ENCODE peak calls at places on chromosomes 4 and X, in eight cellular contexts. One of them, this sample, is unnamed.
A peak's percentile ranks its signal among the peaks of the same experiment; 100 is the strongest.

GRCh38 chr4:99207911-99208718 is 10.9 kb downstream of the ADH6 start:
- DNase-seq in A549: no peak
- DNase-seq in HepG2: no peak
- DNase-seq in GM12878: no peak
- DNase-seq in WTC11: no peak
- DNase-seq in K562: no peak
- DNase-seq in IMR-90: peak; percentile 53
- DNase-seq in H1: no peak
- DNase-seq in this sample: no peak

GRCh38 chr4:118825799-118826198 is 10.1 kb downstream of the SEC24D start:
- DNase-seq in A549: no peak
- DNase-seq in HepG2: no peak
- DNase-seq in GM12878: no peak
- DNase-seq in WTC11: no peak
- DNase-seq in IMR-90: no peak
- DNase-seq in H1: no peak
- DNase-seq in K562: no peak
- DNase-seq in this sample: no peak

GRCh38 chr4:152032722-152033131 is 271.9 kb upstream of the GATB start:
- DNase-seq in IMR-90: peak; percentile 88
- DNase-seq in WTC11: no peak
- DNase-seq in GM12878: no peak
- DNase-seq in H1: no peak
- DNase-seq in HepG2: no peak
- DNase-seq in A549: no peak
- DNase-seq in K562: no peak
- DNase-seq in this sample: no peak

GRCh38 chrX:75155830-75156525 is at the start of gene ABCB7:
- DNase-seq in K562: peak; percentile 74
- DNase-seq in IMR-90: peak; percentile 67
- DNase-seq in A549: peak; percentile 79
- DNase-seq in GM12878: peak; percentile 34
- DNase-seq in WTC11: peak; percentile 45
- DNase-seq in HepG2: peak; percentile 65
- DNase-seq in H1: peak; percentile 10
- DNase-seq in this sample: peak; percentile 75

GRCh38 chr4:3193531-3194203 is 55.3 kb upstream of the MSANTD1 start:
- DNase-seq in K562: no peak
- DNase-seq in A549: no peak
- DNase-seq in WTC11: no peak
- DNase-seq in IMR-90: peak; percentile 22
- DNase-seq in HepG2: no peak
- DNase-seq in GM12878: no peak
- DNase-seq in H1: no peak
- DNase-seq in this sample: peak; percentile 53

GRCh38 chrX:70664726-70665125 is 220.1 kb downstream of the DLG3 start:
- DNase-seq in HepG2: peak; percentile 19
- DNase-seq in A549: peak; percentile 34
- DNase-seq in IMR-90: peak; percentile 30
- DNase-seq in WTC11: no peak
- DNase-seq in K562: peak; percentile 23
- DNase-seq in H1: no peak
- DNase-seq in GM12878: no peak
- DNase-seq in this sample: peak; percentile 13

GRCh38 chr4:98932539-98932938 is 3.6 kb upstream of the EIF4E start:
- DNase-seq in HepG2: no peak
- DNase-seq in GM12878: no peak
- DNase-seq in IMR-90: peak; percentile 69
- DNase-seq in WTC11: no peak
- DNase-seq in H1: no peak
- DNase-seq in A549: no peak
- DNase-seq in K562: no peak
- DNase-seq in this sample: no peak

GRCh38 chr4:110073045-110073845 is 125.2 kb downstream of the ELOVL6 start:
- DNase-seq in WTC11: no peak
- DNase-seq in IMR-90: peak; percentile 11
- DNase-seq in A549: no peak
- DNase-seq in H1: no peak
- DNase-seq in K562: no peak
- DNase-seq in HepG2: no peak
- DNase-seq in GM12878: no peak
- DNase-seq in this sample: peak; percentile 47

GRCh38 chr4:69116645-69117321 is 20.5 kb downstream of the UGT2B7 start:
- DNase-seq in GM12878: no peak
- DNase-seq in IMR-90: no peak
- DNase-seq in H1: no peak
- DNase-seq in WTC11: no peak
- DNase-seq in K562: no peak
- DNase-seq in HepG2: no peak
- DNase-seq in A549: no peak
- DNase-seq in this sample: no peak

DNA sequence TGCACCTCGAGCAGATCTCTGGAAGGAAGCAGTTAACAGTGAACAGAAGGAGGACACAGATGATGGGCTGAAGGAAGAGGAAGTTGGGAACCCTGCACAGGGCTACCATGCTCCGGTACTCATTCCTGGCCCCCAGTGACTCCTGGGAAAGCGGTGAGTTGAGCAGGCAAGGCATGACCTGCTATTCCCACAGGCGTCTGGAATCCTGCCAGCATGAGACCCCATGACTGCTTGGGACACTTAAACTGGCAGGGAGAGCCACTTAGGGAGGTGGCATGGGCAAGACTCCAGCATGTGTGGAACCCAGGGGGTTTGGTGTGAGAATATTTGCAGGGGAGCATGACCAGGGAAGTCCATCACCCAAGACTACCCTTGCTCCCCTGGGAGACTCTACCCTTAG is 1056.4 kb upstream of the POU3F4 start:
- DNase-seq in IMR-90: no peak
- DNase-seq in WTC11: no peak
- DNase-seq in GM12878: no peak
- DNase-seq in K562: no peak
- DNase-seq in HepG2: no peak
- DNase-seq in A549: no peak
- DNase-seq in H1: no peak
- DNase-seq in this sample: no peak
- TF ChIP-seq USF2 in IMR-90: no peak
- TF ChIP-seq USF2 in WTC11: no peak
- TF ChIP-seq USF2 in GM12878: no peak
- TF ChIP-seq USF2 in K562: no peak
- TF ChIP-seq USF2 in HepG2: no peak
- TF ChIP-seq USF2 in A549: no peak
- TF ChIP-seq USF2 in H1: no peak
- TF ChIP-seq USF2 in this sample: no peak

GRCh38 chrX:40746536-40746935 is 11.2 kb upstream of the MED14 start:
- DNase-seq in IMR-90: no peak
- DNase-seq in K562: no peak
- DNase-seq in A549: no peak
- DNase-seq in WTC11: no peak
- DNase-seq in HepG2: no peak
- DNase-seq in GM12878: no peak
- DNase-seq in H1: no peak
- DNase-seq in this sample: no peak
- TF ChIP-seq USF2 in IMR-90: no peak
- TF ChIP-seq USF2 in K562: no peak
- TF ChIP-seq USF2 in A549: no peak
- TF ChIP-seq USF2 in WTC11: no peak
- TF ChIP-seq USF2 in HepG2: no peak
- TF ChIP-seq USF2 in GM12878: no peak
- TF ChIP-seq USF2 in H1: no peak
- TF ChIP-seq USF2 in this sample: no peak

GRCh38 chrX:49272426-49272825 is 2.8 kb downstream of the PPP1R3F start:
- DNase-seq in IMR-90: no peak
- DNase-seq in GM12878: no peak
- DNase-seq in H1: no peak
- DNase-seq in K562: no peak
- DNase-seq in WTC11: no peak
- DNase-seq in HepG2: no peak
- DNase-seq in A549: no peak
- DNase-seq in this sample: no peak
- TF ChIP-seq USF2 in IMR-90: no peak
- TF ChIP-seq USF2 in GM12878: no peak
- TF ChIP-seq USF2 in H1: no peak
- TF ChIP-seq USF2 in K562: no peak
- TF ChIP-seq USF2 in WTC11: no peak
- TF ChIP-seq USF2 in HepG2: no peak
- TF ChIP-seq USF2 in A549: no peak
- TF ChIP-seq USF2 in this sample: no peak

GRCh38 chr4:74440356-74440755 is 4.6 kb upstream of the AREG start:
- DNase-seq in GM12878: no peak
- DNase-seq in IMR-90: no peak
- DNase-seq in A549: no peak
- DNase-seq in K562: no peak
- DNase-seq in H1: no peak
- DNase-seq in WTC11: no peak
- DNase-seq in HepG2: peak; percentile 59
- DNase-seq in this sample: peak; percentile 16

GRCh38 chr4:74439952-74440351 is 5.0 kb upstream of the AREG start:
- DNase-seq in IMR-90: no peak
- DNase-seq in WTC11: no peak
- DNase-seq in GM12878: no peak
- DNase-seq in H1: no peak
- DNase-seq in K562: no peak
- DNase-seq in HepG2: no peak
- DNase-seq in A549: no peak
- DNase-seq in this sample: no peak

GRCh38 chr4:74444891-74445642 is at the start of gene AREG:
- DNase-seq in A549: peak; percentile 88
- DNase-seq in IMR-90: peak; percentile 41
- DNase-seq in GM12878: peak; percentile 12
- DNase-seq in K562: peak; percentile 91
- DNase-seq in H1: peak; percentile 44
- DNase-seq in HepG2: peak; percentile 15
- DNase-seq in WTC11: peak; percentile 80
- DNase-seq in this sample: peak; percentile 24

GRCh38 chr4:74438661-74439060 is 6.3 kb upstream of the AREG start:
- DNase-seq in GM12878: no peak
- DNase-seq in K562: no peak
- DNase-seq in WTC11: no peak
- DNase-seq in H1: no peak
- DNase-seq in A549: no peak
- DNase-seq in HepG2: no peak
- DNase-seq in IMR-90: no peak
- DNase-seq in this sample: no peak

GRCh38 chr4:74441744-74442143 is 3.2 kb upstream of the AREG start:
- DNase-seq in GM12878: no peak
- DNase-seq in K562: no peak
- DNase-seq in WTC11: no peak
- DNase-seq in IMR-90: peak; percentile 33
- DNase-seq in H1: no peak
- DNase-seq in HepG2: no peak
- DNase-seq in A549: no peak
- DNase-seq in this sample: no peak
- TF ChIP-seq USF2 in GM12878: no peak
- TF ChIP-seq USF2 in K562: no peak
- TF ChIP-seq USF2 in WTC11: no peak
- TF ChIP-seq USF2 in IMR-90: no peak
- TF ChIP-seq USF2 in H1: no peak
- TF ChIP-seq USF2 in HepG2: no peak
- TF ChIP-seq USF2 in A549: no peak
- TF ChIP-seq USF2 in this sample: no peak

GRCh38 chr4:116501954-116502353 is 583.4 kb downstream of the TRAM1L1 start:
- DNase-seq in IMR-90: no peak
- DNase-seq in A549: no peak
- DNase-seq in K562: peak; percentile 61
- DNase-seq in H1: peak; percentile 7
- DNase-seq in HepG2: no peak
- DNase-seq in GM12878: no peak
- DNase-seq in WTC11: no peak
- DNase-seq in this sample: no peak
- TF ChIP-seq USF2 in IMR-90: no peak
- TF ChIP-seq USF2 in A549: no peak
- TF ChIP-seq USF2 in K562: no peak
- TF ChIP-seq USF2 in H1: no peak
- TF ChIP-seq USF2 in HepG2: no peak
- TF ChIP-seq USF2 in GM12878: no peak
- TF ChIP-seq USF2 in WTC11: no peak
- TF ChIP-seq USF2 in this sample: no peak

DNA sequence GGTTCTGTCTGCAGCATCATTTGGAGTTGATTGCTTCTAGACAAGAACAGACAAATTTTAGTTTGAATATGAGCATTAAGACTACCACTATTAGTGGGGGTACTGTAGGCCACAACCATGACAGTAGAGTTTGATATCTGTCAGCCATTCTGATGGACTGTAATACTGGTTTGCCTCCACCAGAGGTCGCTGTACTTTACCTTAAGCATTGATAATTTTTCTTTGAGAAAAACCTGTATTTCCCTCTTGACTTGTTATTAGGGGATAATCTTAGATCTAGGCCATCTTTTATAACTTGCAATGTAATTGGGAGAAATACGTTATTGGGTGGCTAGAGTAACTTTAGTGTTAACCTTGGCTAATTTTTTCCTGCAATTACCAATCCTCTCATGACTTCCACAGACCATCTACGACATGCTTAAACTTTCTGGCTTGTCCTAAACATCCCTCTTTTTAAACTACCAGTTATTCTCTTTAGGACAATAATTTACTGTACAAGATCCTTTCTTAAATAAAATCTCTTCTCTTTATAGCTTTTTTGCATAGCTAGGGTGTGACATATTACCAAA is 562.4 kb downstream of the MAGEB5 start:
- DNase-seq in H1: no peak
- DNase-seq in HepG2: no peak
- DNase-seq in GM12878: no peak
- DNase-seq in K562: peak; percentile 10
- DNase-seq in IMR-90: no peak
- DNase-seq in WTC11: no peak
- DNase-seq in A549: peak; percentile 1
- DNase-seq in this sample: no peak
- TF ChIP-seq USF2 in H1: no peak
- TF ChIP-seq USF2 in HepG2: no peak
- TF ChIP-seq USF2 in GM12878: no peak
- TF ChIP-seq USF2 in K562: no peak
- TF ChIP-seq USF2 in IMR-90: no peak
- TF ChIP-seq USF2 in WTC11: no peak
- TF ChIP-seq USF2 in A549: no peak
- TF ChIP-seq USF2 in this sample: no peak